ENCODE peak calls at places on chromosomes 11 and 22, in ten cellular contexts. One of them, this sample, is unnamed.

GRCh38 chr11:73728000-73728399 is 32.9 kb downstream of the RAB6A start:
- DNase-seq in T follicular helper cell: no peak
- DNase-seq in AG09309: no peak
- DNase-seq in NCI-H2081: no peak
- DNase-seq in astrocyte of the hippocampus: no peak
- DNase-seq in endothelial cell: no peak
- DNase-seq in kidney tubule cell: no peak
- DNase-seq in dermis microvascular lymphatic vessel endothelial cell: no peak
- DNase-seq in MCF 10A: no peak
- DNase-seq in activated T-helper 1 cell treated with anti-CD3 and anti-CD28 coated beads, Interleukin-12 subunit alpha, Interleukin-12 subunit beta, Interleukin-2, Interleukin-4 antibody, amounts not matched to agents 30 ng/mL and 10 ng/mL and 1 ng/mL, durations not matched to agents 14 hours and 24 hours and 36 hours: no peak
- DNase-seq in this sample: no peak

GRCh38 chr11:74686792-74687191 is 44.4 kb downstream of the CHRDL2 start:
- DNase-seq in kidney tubule cell: peak
- DNase-seq in T follicular helper cell: no peak
- DNase-seq in endothelial cell: no peak
- DNase-seq in activated T-helper 1 cell treated with anti-CD3 and anti-CD28 coated beads, Interleukin-12 subunit alpha, Interleukin-12 subunit beta, Interleukin-2, Interleukin-4 antibody, amounts not matched to agents 30 ng/mL and 10 ng/mL and 1 ng/mL, durations not matched to agents 14 hours and 24 hours and 36 hours: no peak
- DNase-seq in astrocyte of the hippocampus: no peak
- DNase-seq in dermis microvascular lymphatic vessel endothelial cell: no peak
- DNase-seq in AG09309: peak
- DNase-seq in NCI-H2081: no peak
- DNase-seq in MCF 10A: peak
- DNase-seq in this sample: no peak

GRCh38 chr11:128179049-128179448 is 408.3 kb downstream of the ETS1 start:
- DNase-seq in NCI-H2081: peak
- DNase-seq in T follicular helper cell: no peak
- DNase-seq in dermis microvascular lymphatic vessel endothelial cell: no peak
- DNase-seq in AG09309: no peak
- DNase-seq in activated T-helper 1 cell treated with anti-CD3 and anti-CD28 coated beads, Interleukin-12 subunit alpha, Interleukin-12 subunit beta, Interleukin-2, Interleukin-4 antibody, amounts not matched to agents 30 ng/mL and 10 ng/mL and 1 ng/mL, durations not matched to agents 14 hours and 24 hours and 36 hours: no peak
- DNase-seq in MCF 10A: no peak
- DNase-seq in kidney tubule cell: no peak
- DNase-seq in astrocyte of the hippocampus: no peak
- DNase-seq in endothelial cell: no peak
- DNase-seq in this sample: no peak

GRCh38 chr22:44707178-44707577 is 5.2 kb downstream of the PRR5 start:
- DNase-seq in astrocyte of the hippocampus: no peak
- DNase-seq in dermis microvascular lymphatic vessel endothelial cell: no peak
- DNase-seq in NCI-H2081: no peak
- DNase-seq in activated T-helper 1 cell treated with anti-CD3 and anti-CD28 coated beads, Interleukin-12 subunit alpha, Interleukin-12 subunit beta, Interleukin-2, Interleukin-4 antibody, amounts not matched to agents 30 ng/mL and 10 ng/mL and 1 ng/mL, durations not matched to agents 14 hours and 24 hours and 36 hours: no peak
- DNase-seq in kidney tubule cell: no peak
- DNase-seq in AG09309: no peak
- DNase-seq in MCF 10A: no peak
- DNase-seq in endothelial cell: no peak
- DNase-seq in T follicular helper cell: no peak
- DNase-seq in this sample: no peak

GRCh38 chr11:123973816-123974215 is 3.8 kb downstream of the OR10S1 start:
- DNase-seq in astrocyte of the hippocampus: peak
- DNase-seq in endothelial cell: no peak
- DNase-seq in AG09309: peak
- DNase-seq in MCF 10A: peak
- DNase-seq in T follicular helper cell: no peak
- DNase-seq in NCI-H2081: no peak
- DNase-seq in kidney tubule cell: peak
- DNase-seq in dermis microvascular lymphatic vessel endothelial cell: no peak
- DNase-seq in activated T-helper 1 cell treated with anti-CD3 and anti-CD28 coated beads, Interleukin-12 subunit alpha, Interleukin-12 subunit beta, Interleukin-2, Interleukin-4 antibody, amounts not matched to agents 30 ng/mL and 10 ng/mL and 1 ng/mL, durations not matched to agents 14 hours and 24 hours and 36 hours: no peak
- DNase-seq in this sample: no peak

GRCh38 chr11:121814962-121815361 is 301.1 kb downstream of the BLID start:
- DNase-seq in kidney tubule cell: no peak
- DNase-seq in AG09309: peak
- DNase-seq in astrocyte of the hippocampus: no peak
- DNase-seq in T follicular helper cell: no peak
- DNase-seq in endothelial cell: no peak
- DNase-seq in activated T-helper 1 cell treated with anti-CD3 and anti-CD28 coated beads, Interleukin-12 subunit alpha, Interleukin-12 subunit beta, Interleukin-2, Interleukin-4 antibody, amounts not matched to agents 30 ng/mL and 10 ng/mL and 1 ng/mL, durations not matched to agents 14 hours and 24 hours and 36 hours: no peak
- DNase-seq in MCF 10A: peak
- DNase-seq in dermis microvascular lymphatic vessel endothelial cell: no peak
- DNase-seq in NCI-H2081: no peak
- DNase-seq in this sample: no peak

GRCh38 chr22:21837184-21837979 is 30.1 kb downstream of the MAPK1 start:
- DNase-seq in activated T-helper 1 cell treated with anti-CD3 and anti-CD28 coated beads, Interleukin-12 subunit alpha, Interleukin-12 subunit beta, Interleukin-2, Interleukin-4 antibody, amounts not matched to agents 30 ng/mL and 10 ng/mL and 1 ng/mL, durations not matched to agents 14 hours and 24 hours and 36 hours: no peak
- DNase-seq in T follicular helper cell: no peak
- DNase-seq in kidney tubule cell: peak
- DNase-seq in endothelial cell: peak
- DNase-seq in astrocyte of the hippocampus: peak
- DNase-seq in dermis microvascular lymphatic vessel endothelial cell: no peak
- DNase-seq in AG09309: peak
- DNase-seq in MCF 10A: peak
- DNase-seq in NCI-H2081: no peak
- DNase-seq in this sample: no peak

GRCh38 chr11:100759856-100760255 is 72.8 kb downstream of the ARHGAP42 start:
- DNase-seq in dermis microvascular lymphatic vessel endothelial cell: no peak
- DNase-seq in MCF 10A: no peak
- DNase-seq in astrocyte of the hippocampus: no peak
- DNase-seq in activated T-helper 1 cell treated with anti-CD3 and anti-CD28 coated beads, Interleukin-12 subunit alpha, Interleukin-12 subunit beta, Interleukin-2, Interleukin-4 antibody, amounts not matched to agents 30 ng/mL and 10 ng/mL and 1 ng/mL, durations not matched to agents 14 hours and 24 hours and 36 hours: no peak
- DNase-seq in endothelial cell: no peak
- DNase-seq in AG09309: no peak
- DNase-seq in T follicular helper cell: no peak
- DNase-seq in kidney tubule cell: no peak
- DNase-seq in NCI-H2081: no peak
- DNase-seq in this sample: no peak

GRCh38 chr11:65279713-65280459 is 18.1 kb downstream of the POLA2 start:
- DNase-seq in MCF 10A: peak
- DNase-seq in AG09309: peak
- DNase-seq in T follicular helper cell: peak
- DNase-seq in activated T-helper 1 cell treated with anti-CD3 and anti-CD28 coated beads, Interleukin-12 subunit alpha, Interleukin-12 subunit beta, Interleukin-2, Interleukin-4 antibody, amounts not matched to agents 30 ng/mL and 10 ng/mL and 1 ng/mL, durations not matched to agents 14 hours and 24 hours and 36 hours: peak
- DNase-seq in astrocyte of the hippocampus: peak
- DNase-seq in endothelial cell: no peak
- DNase-seq in NCI-H2081: no peak
- DNase-seq in kidney tubule cell: peak
- DNase-seq in dermis microvascular lymphatic vessel endothelial cell: no peak
- DNase-seq in this sample: peak